ENCODE peak calls at places on chromosome 17, in eight cellular contexts. V is esophagus muscularis mucosa, U is HL-60, S is SK-N-SH, N is GM12892, T is sigmoid colon, K is stomach, Y is suprapubic skin. B is an unnamed sample.

GRCh38 chr17:38996660-38997337 is 29.6 kb upstream of the FBXO47 start:
- DNase-seq in V (no peak), U (no peak), S (no peak), N (no peak), T (no peak), K (no peak), Y (no peak), B (no peak)

GRCh38 chr17:18070861-18071340 is 16.8 kb upstream of the DRG2 start:
- DNase-seq in V (no peak), U (peak), S (no peak), N (no peak), T (no peak), K (no peak), Y (no peak), B (no peak)

GRCh38 chr17:77383613-77384608 is 243.1 kb downstream of the SEC14L1 start:
- DNase-seq in V (no peak), U (no peak), S (no peak), N (no peak), T (peak), K (peak), Y (no peak), B (no peak)

GRCh38 chr17:63309021-63309420 is 137.1 kb downstream of the CYB561 start:
- DNase-seq in V (no peak), U (no peak), S (no peak), N (no peak), T (no peak), K (no peak), Y (no peak), B (no peak)

GRCh38 chr17:73013299-73013698 is 79.2 kb downstream of the SLC39A11 start:
- DNase-seq in V (no peak), U (peak), S (no peak), N (no peak), T (no peak), K (no peak), Y (no peak), B (no peak)

GRCh38 chr17:34561328-34561727 is 18.1 kb upstream of the TMEM132E start:
- DNase-seq in V (no peak), U (no peak), S (no peak), N (no peak), T (no peak), K (no peak), Y (no peak), B (no peak)

GRCh38 chr17:78438271-78438691 is 59.8 kb downstream of the PGS1 start:
- DNase-seq in V (no peak), U (no peak), S (no peak), N (no peak), T (no peak), K (no peak), Y (no peak), B (no peak)

GRCh38 chr17:4980644-4981216 is 6.7 kb downstream of the CAMTA2 start:
- DNase-seq in V (no peak), U (peak), S (peak), N (peak), T (no peak), K (no peak), Y (no peak), B (no peak)

GRCh38 chr17:80636356-80637285 is 92.0 kb downstream of the RPTOR start:
- DNase-seq in V (no peak), U (peak), S (no peak), N (no peak), T (no peak), K (no peak), Y (no peak), B (no peak)

GRCh38 chr17:5947701-5948180 is 122.4 kb upstream of the WSCD1 start:
- DNase-seq in V (no peak), U (no peak), S (no peak), N (no peak), T (no peak), K (no peak), Y (peak), B (no peak)

GRCh38 chr17:44105483-44105882 is 18.0 kb downstream of the HDAC5 start:
- DNase-seq in V (no peak), U (no peak), S (peak), N (no peak), T (no peak), K (no peak), Y (no peak), B (no peak)

GRCh38 chr17:35087731-35088646 is 24.5 kb upstream of the RFFL start:
- DNase-seq in V (no peak), U (peak), S (peak), N (no peak), T (peak), K (peak), Y (peak), B (peak)

GRCh38 chr17:43832168-43832975 is 574 bp downstream of the MPP3 start:
- DNase-seq in V (no peak), U (no peak), S (peak), N (no peak), T (peak), K (peak), Y (no peak), B (peak)

GRCh38 chr17:51353296-51353695 is 93.0 kb downstream of the UTP18 start:
- DNase-seq in V (no peak), U (no peak), S (no peak), N (no peak), T (no peak), K (no peak), Y (no peak), B (no peak)

GRCh38 chr17:50074227-50074626 is 18.3 kb downstream of the ITGA3 start:
- DNase-seq in V (no peak), U (no peak), S (no peak), N (no peak), T (no peak), K (no peak), Y (no peak), B (no peak)

GRCh38 chr17:14299261-14300093 is 1.4 kb upstream of the HS3ST3B1 start:
- DNase-seq in V (peak), U (peak), S (no peak), N (no peak), T (peak), K (peak), Y (peak), B (peak)

GRCh38 chr17:3040882-3041281 is 22.5 kb downstream of the OR1D5 start:
- DNase-seq in V (no peak), U (no peak), S (no peak), N (no peak), T (no peak), K (no peak), Y (no peak), B (no peak)

GRCh38 chr17:50262001-50262794 is 12.1 kb upstream of the TMEM92 start:
- DNase-seq in V (no peak), U (no peak), S (no peak), N (peak), T (no peak), K (no peak), Y (peak), B (no peak)

GRCh38 chr17:50903604-50904521 is 37.7 kb upstream of the TOB1 start:
- DNase-seq in V (no peak), U (no peak), S (no peak), N (no peak), T (no peak), K (no peak), Y (no peak), B (no peak)

GRCh38 chr17:17028059-17028877 is 14.0 kb upstream of the MPRIP start:
- DNase-seq in V (no peak), U (no peak), S (peak), N (no peak), T (peak), K (peak), Y (peak), B (peak)

GRCh38 chr17:27578718-27579085 is 52.3 kb upstream of the LGALS9 start:
- DNase-seq in V (no peak), U (peak), S (no peak), N (peak), T (no peak), K (no peak), Y (no peak), B (no peak)

GRCh38 chr17:75239214-75239613 is 22.2 kb downstream of the GGA3 start:
- DNase-seq in V (no peak), U (no peak), S (no peak), N (no peak), T (no peak), K (no peak), Y (no peak), B (no peak)

GRCh38 chr17:75238684-75239191 is 22.7 kb downstream of the GGA3 start:
- DNase-seq in V (no peak), U (peak), S (peak), N (peak), T (no peak), K (peak), Y (no peak), B (peak)

GRCh38 chr17:75237100-75238014 is 24.0 kb downstream of the GGA3 start:
- DNase-seq in V (no peak), U (no peak), S (no peak), N (no peak), T (no peak), K (no peak), Y (no peak), B (no peak)

GRCh38 chr17:75239778-75240393 is 21.5 kb downstream of the GGA3 start:
- DNase-seq in V (no peak), U (no peak), S (no peak), N (no peak), T (no peak), K (no peak), Y (no peak), B (no peak)

DNA sequence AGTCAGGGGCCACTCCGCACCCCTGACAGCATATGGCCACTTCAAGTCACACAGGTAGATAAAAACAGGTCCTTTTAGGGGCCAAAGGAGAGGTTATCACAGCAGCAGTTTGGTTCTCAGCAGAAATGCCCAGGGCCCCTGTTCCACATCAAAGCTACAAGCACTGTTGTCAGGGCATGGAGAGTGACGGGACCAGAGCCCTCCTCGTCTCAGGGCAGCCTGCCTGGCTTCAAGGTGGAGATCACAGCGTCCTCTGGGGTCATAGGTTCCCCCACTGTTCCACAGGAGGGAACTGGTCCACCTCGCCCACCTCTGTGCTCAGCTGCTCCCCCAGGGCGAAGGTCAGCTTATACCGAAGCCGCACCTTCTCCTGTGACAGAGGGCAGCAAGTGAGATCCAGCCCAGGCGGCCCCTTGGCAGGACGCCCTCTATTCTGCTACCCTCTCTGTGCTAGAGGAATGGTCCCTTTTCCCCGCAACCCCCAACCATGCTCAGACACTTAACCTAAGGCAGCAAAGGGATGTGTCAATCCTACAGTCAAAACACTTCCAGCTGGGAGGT is 23.3 kb downstream of the GGA3 start:
- DNase-seq in V (no peak), U (no peak), S (no peak), N (no peak), T (no peak), K (no peak), Y (no peak), B (no peak)
- TF ChIP-seq POLR2AphosphoS5 in V (no peak), U (no peak), S (no peak), N (no peak), T (no peak), K (no peak), Y (no peak), B (no peak)

DNA sequence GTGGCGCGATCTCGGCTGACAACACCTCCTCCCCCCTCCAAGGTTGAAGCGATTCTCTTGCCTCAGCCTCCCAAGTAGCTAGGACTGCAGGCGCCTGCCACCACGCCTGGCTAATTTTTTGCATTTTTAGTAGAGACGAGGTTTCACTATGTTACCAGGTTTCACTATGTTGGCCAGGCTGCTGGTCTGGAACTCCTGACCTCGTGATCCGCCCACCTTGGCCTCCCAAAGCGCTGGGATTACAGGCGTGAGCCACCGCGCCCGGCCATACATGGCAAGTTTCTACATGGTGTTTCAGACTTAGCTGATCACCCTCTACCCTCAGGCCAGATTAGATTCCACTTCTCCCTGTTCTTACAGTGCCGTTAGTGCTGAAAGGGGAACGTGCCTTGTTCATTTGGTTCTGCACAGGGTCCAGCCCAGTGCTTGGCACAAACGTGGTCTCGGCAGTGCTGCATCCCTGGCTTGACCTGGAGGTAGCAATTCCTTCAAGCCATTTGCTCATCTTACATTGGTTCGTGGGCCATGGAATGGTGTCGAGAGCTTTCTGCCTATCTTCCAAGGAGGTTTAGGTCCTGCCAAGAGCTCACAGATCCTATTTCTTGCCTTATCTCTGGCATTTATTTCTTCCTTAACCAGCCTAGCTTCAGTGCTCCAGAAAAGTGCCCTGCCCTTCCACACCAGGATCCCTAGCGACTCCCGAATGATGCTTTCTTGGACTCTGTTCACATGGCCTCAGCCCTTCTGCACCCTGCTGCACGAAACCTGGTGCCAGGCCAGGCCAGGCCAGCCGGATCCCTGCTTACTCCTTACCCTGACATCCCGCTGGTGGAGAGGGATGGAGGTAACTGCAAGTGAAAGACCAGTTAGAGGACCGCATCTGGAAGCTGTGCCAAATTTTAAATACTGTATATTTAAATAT is 14.8 kb upstream of the AURKB start:
- DNase-seq in V (no peak), U (no peak), S (no peak), N (no peak), T (no peak), K (no peak), Y (no peak), B (no peak)
- TF ChIP-seq POLR2AphosphoS5 in V (peak), U (no peak), S (no peak), N (peak), T (no peak), K (no peak), Y (no peak), B (no peak)

GRCh38 chr17:29155235-29155965 is 24.8 kb downstream of the MYO18A start:
- DNase-seq in V (no peak), U (peak), S (peak), N (no peak), T (no peak), K (peak), Y (no peak), B (peak)
- TF ChIP-seq POLR2AphosphoS5 in V (peak), U (no peak), S (no peak), N (no peak), T (no peak), K (no peak), Y (no peak), B (no peak)

GRCh38 chr17:58153046-58153445 is 4.9 kb downstream of the OR4D1 start:
- DNase-seq in V (no peak), U (no peak), S (no peak), N (no peak), T (no peak), K (no peak), Y (no peak), B (peak)
- TF ChIP-seq POLR2AphosphoS5 in V (no peak), U (no peak), S (no peak), N (no peak), T (no peak), K (no peak), Y (no peak), B (no peak)

DNA sequence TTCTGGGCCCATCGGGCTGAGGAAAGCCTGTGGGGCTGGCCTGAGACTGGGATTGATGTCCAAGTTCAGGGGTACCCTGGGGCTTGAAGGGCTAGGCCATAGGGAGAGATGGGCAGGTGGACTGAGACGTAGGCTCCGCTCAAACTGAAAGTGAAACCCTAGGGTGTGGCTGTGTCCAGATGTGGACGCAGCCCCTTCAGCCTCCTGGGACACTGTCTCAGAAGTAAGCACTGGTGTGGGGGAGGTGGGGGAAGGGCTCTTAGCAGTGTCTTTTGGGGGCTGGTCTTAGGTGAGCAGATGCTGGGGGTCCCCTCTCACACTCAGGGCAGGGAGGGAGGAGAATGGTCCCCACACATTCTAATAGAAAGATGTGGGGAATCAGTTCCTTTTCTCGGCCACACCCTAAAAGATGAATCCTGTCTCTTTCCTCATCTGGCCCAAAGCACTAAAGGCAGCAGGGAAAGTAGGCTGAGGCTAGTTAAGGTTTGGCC is 5.5 kb downstream of the FMNL1 start:
- DNase-seq in V (no peak), U (no peak), S (no peak), N (peak), T (no peak), K (no peak), Y (no peak), B (peak)
- TF ChIP-seq POLR2AphosphoS5 in V (no peak), U (no peak), S (no peak), N (peak), T (no peak), K (no peak), Y (no peak), B (no peak)

DNA sequence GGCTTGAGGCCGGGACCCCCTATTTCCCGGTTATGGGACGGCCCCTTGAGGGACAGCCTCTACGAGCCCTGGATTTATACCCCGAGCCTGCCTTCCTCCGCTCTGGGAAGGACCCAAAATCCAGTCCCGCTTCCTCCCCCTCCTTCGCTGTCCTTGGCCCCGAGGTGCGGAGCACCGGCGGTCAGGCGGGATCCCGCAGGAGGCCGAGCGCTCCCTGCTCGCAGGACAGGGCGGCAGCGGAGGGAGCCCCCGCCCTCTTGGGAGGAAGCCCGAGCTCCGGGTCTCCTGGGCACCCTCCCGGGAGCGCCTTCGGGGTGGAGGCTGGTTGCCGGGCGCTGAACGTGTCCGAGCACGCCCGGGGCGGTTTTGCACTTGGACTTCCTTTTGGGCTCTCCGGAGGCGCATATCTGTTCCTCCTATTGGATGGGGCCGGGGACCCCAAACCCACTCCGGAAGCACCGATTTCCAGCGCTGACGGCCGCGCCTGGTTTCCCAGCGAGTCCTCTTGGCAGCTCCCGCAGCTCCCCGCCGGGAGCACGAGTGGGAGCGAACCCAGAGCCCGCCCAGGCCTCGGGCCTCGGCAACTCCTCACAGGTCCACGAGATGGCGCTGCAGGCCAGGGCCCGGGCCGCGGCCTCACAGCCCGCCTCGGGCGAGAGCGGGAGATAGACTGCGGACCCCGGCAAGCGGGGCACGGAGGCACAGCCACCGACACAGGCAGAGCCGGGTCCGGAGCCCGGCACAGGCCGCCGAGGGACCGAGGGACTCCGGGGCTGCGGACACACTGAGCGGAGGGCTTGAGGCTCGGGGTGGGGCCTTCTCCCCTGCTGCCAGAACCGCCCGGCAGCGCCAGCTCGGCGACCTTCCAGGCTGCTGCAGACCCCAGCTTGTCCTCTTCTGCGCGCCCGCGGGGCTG is 12.6 kb downstream of the TBX2 start:
- DNase-seq in V (no peak), U (peak), S (peak), N (peak), T (peak), K (peak), Y (peak), B (peak)
- TF ChIP-seq POLR2AphosphoS5 in V (peak), U (no peak), S (peak), N (no peak), T (no peak), K (no peak), Y (no peak), B (peak)

GRCh38 chr17:48558731-48559608 is 14.1 kb upstream of the HOXB2 start:
- DNase-seq in V (no peak), U (no peak), S (no peak), N (no peak), T (peak), K (no peak), Y (no peak), B (no peak)
- TF ChIP-seq POLR2AphosphoS5 in V (no peak), U (no peak), S (no peak), N (no peak), T (no peak), K (no peak), Y (no peak), B (no peak)

GRCh38 chr17:19648475-19649406 is at the start of gene ALDH3A2:
- DNase-seq in V (peak), U (peak), S (peak), N (peak), T (peak), K (peak), Y (peak), B (peak)
- TF ChIP-seq POLR2AphosphoS5 in V (peak), U (peak), S (peak), N (peak), T (peak), K (peak), Y (peak), B (peak)

GRCh38 chr17:59785091-59785799 is 77.8 kb downstream of the VMP1 start:
- DNase-seq in V (no peak), U (no peak), S (no peak), N (no peak), T (no peak), K (no peak), Y (no peak), B (no peak)

GRCh38 chr17:59786213-59786535 is 78.7 kb downstream of the VMP1 start:
- DNase-seq in V (no peak), U (no peak), S (no peak), N (no peak), T (no peak), K (no peak), Y (no peak), B (no peak)

GRCh38 chr17:59790936-59791335 is 83.5 kb downstream of the VMP1 start:
- DNase-seq in V (no peak), U (peak), S (no peak), N (no peak), T (no peak), K (no peak), Y (no peak), B (no peak)

GRCh38 chr17:59783221-59784016 is 76.0 kb downstream of the VMP1 start:
- DNase-seq in V (no peak), U (no peak), S (peak), N (no peak), T (no peak), K (no peak), Y (no peak), B (no peak)

GRCh38 chr17:59786536-59787319 is 79.3 kb downstream of the VMP1 start:
- DNase-seq in V (peak), U (peak), S (peak), N (peak), T (peak), K (peak), Y (no peak), B (peak)
- TF ChIP-seq POLR2AphosphoS5 in V (peak), U (peak), S (peak), N (peak), T (peak), K (peak), Y (peak), B (peak)

B was measured in transverse colon.